ENCODE peak calls at places on chromosome 5, in six cellular contexts. One of them, this sample, is unnamed.

GRCh38 chr5:29370248-29370647 is 1823.2 kb upstream of the CDH6 start:
- DNase-seq in osteocyte: no peak
- DNase-seq in endothelial cell: no peak
- DNase-seq in gastrocnemius medialis: no peak
- DNase-seq in HFFc6: no peak
- DNase-seq in CD8-positive, alpha-beta T cell: no peak
- DNase-seq in this sample: no peak

GRCh38 chr5:87924451-87924850 is 344.2 kb downstream of the TMEM161B start:
- DNase-seq in osteocyte: no peak
- DNase-seq in endothelial cell: no peak
- DNase-seq in gastrocnemius medialis: no peak
- DNase-seq in HFFc6: no peak
- DNase-seq in CD8-positive, alpha-beta T cell: no peak
- DNase-seq in this sample: no peak

GRCh38 chr5:128475693-128476092 is 62.4 kb downstream of the FBN2 start:
- DNase-seq in osteocyte: no peak
- DNase-seq in endothelial cell: no peak
- DNase-seq in gastrocnemius medialis: no peak
- DNase-seq in HFFc6: no peak
- DNase-seq in CD8-positive, alpha-beta T cell: no peak
- DNase-seq in this sample: no peak

GRCh38 chr5:167057665-167058064 is 1233.8 kb upstream of the WWC1 start:
- DNase-seq in osteocyte: no peak
- DNase-seq in endothelial cell: no peak
- DNase-seq in gastrocnemius medialis: no peak
- DNase-seq in HFFc6: no peak
- DNase-seq in CD8-positive, alpha-beta T cell: no peak
- DNase-seq in this sample: no peak

GRCh38 chr5:39171647-39172046 is 47.7 kb downstream of the FYB1 start:
- DNase-seq in osteocyte: no peak
- DNase-seq in endothelial cell: no peak
- DNase-seq in gastrocnemius medialis: no peak
- DNase-seq in HFFc6: no peak
- DNase-seq in CD8-positive, alpha-beta T cell: no peak
- DNase-seq in this sample: no peak

GRCh38 chr5:171630047-171630669 is 155.5 kb upstream of the SMIM23 start:
- DNase-seq in osteocyte: peak
- DNase-seq in endothelial cell: peak
- DNase-seq in gastrocnemius medialis: no peak
- DNase-seq in HFFc6: no peak
- DNase-seq in CD8-positive, alpha-beta T cell: no peak
- DNase-seq in this sample: peak

GRCh38 chr5:56543431-56544385 is 271.6 kb upstream of the MAP3K1 start:
- DNase-seq in osteocyte: no peak
- DNase-seq in endothelial cell: no peak
- DNase-seq in gastrocnemius medialis: no peak
- DNase-seq in HFFc6: no peak
- DNase-seq in CD8-positive, alpha-beta T cell: no peak
- DNase-seq in this sample: no peak

GRCh38 chr5:20212701-20213100 is 224.7 kb upstream of the CDH18 start:
- DNase-seq in osteocyte: no peak
- DNase-seq in endothelial cell: no peak
- DNase-seq in gastrocnemius medialis: no peak
- DNase-seq in HFFc6: no peak
- DNase-seq in CD8-positive, alpha-beta T cell: no peak
- DNase-seq in this sample: no peak

GRCh38 chr5:143687604-143688003 is 124.4 kb upstream of the HMHB1 start:
- DNase-seq in osteocyte: no peak
- DNase-seq in endothelial cell: no peak
- DNase-seq in gastrocnemius medialis: no peak
- DNase-seq in HFFc6: no peak
- DNase-seq in CD8-positive, alpha-beta T cell: no peak
- DNase-seq in this sample: no peak

GRCh38 chr5:109516385-109516784 is 106.6 kb upstream of the PJA2 start:
- DNase-seq in osteocyte: no peak
- DNase-seq in endothelial cell: no peak
- DNase-seq in gastrocnemius medialis: no peak
- DNase-seq in HFFc6: peak
- DNase-seq in CD8-positive, alpha-beta T cell: no peak
- DNase-seq in this sample: no peak

GRCh38 chr5:39700523-39700922 is 275.7 kb upstream of the DAB2 start:
- DNase-seq in osteocyte: no peak
- DNase-seq in endothelial cell: no peak
- DNase-seq in gastrocnemius medialis: no peak
- DNase-seq in HFFc6: no peak
- DNase-seq in CD8-positive, alpha-beta T cell: no peak
- DNase-seq in this sample: no peak

GRCh38 chr5:25744908-25745307 is 1100.1 kb upstream of the CDH10 start:
- DNase-seq in osteocyte: no peak
- DNase-seq in endothelial cell: no peak
- DNase-seq in gastrocnemius medialis: no peak
- DNase-seq in HFFc6: no peak
- DNase-seq in CD8-positive, alpha-beta T cell: no peak
- DNase-seq in this sample: no peak

GRCh38 chr5:68074048-68074632 is 141.4 kb upstream of the PIK3R1 start:
- DNase-seq in osteocyte: no peak
- DNase-seq in endothelial cell: no peak
- DNase-seq in gastrocnemius medialis: no peak
- DNase-seq in HFFc6: no peak
- DNase-seq in CD8-positive, alpha-beta T cell: no peak
- DNase-seq in this sample: no peak

GRCh38 chr5:100746730-100747129 is 156.4 kb downstream of the ST8SIA4 start:
- DNase-seq in osteocyte: no peak
- DNase-seq in endothelial cell: no peak
- DNase-seq in gastrocnemius medialis: no peak
- DNase-seq in HFFc6: no peak
- DNase-seq in CD8-positive, alpha-beta T cell: no peak
- DNase-seq in this sample: no peak

GRCh38 chr5:138543730-138544104 is 681 bp upstream of the ETF1 start:
- DNase-seq in osteocyte: no peak
- DNase-seq in endothelial cell: no peak
- DNase-seq in gastrocnemius medialis: no peak
- DNase-seq in HFFc6: no peak
- DNase-seq in CD8-positive, alpha-beta T cell: no peak
- DNase-seq in this sample: peak

GRCh38 chr5:35904443-35905132 is 33.8 kb downstream of the CAPSL start:
- DNase-seq in osteocyte: no peak
- DNase-seq in endothelial cell: no peak
- DNase-seq in gastrocnemius medialis: no peak
- DNase-seq in HFFc6: no peak
- DNase-seq in CD8-positive, alpha-beta T cell: no peak
- DNase-seq in this sample: no peak

GRCh38 chr5:94310870-94311269 is 307.5 kb downstream of the KIAA0825 start:
- DNase-seq in osteocyte: no peak
- DNase-seq in endothelial cell: no peak
- DNase-seq in gastrocnemius medialis: no peak
- DNase-seq in HFFc6: no peak
- DNase-seq in CD8-positive, alpha-beta T cell: no peak
- DNase-seq in this sample: no peak

GRCh38 chr5:125976421-125977060 is 446.7 kb upstream of the GRAMD2B start:
- DNase-seq in osteocyte: no peak
- DNase-seq in endothelial cell: no peak
- DNase-seq in gastrocnemius medialis: no peak
- DNase-seq in HFFc6: no peak
- DNase-seq in CD8-positive, alpha-beta T cell: no peak
- DNase-seq in this sample: no peak

GRCh38 chr5:120293796-120294195 is 170.3 kb upstream of the PRR16 start:
- DNase-seq in osteocyte: no peak
- DNase-seq in endothelial cell: no peak
- DNase-seq in gastrocnemius medialis: no peak
- DNase-seq in HFFc6: peak
- DNase-seq in CD8-positive, alpha-beta T cell: no peak
- DNase-seq in this sample: no peak

GRCh38 chr5:73786043-73786831 is 160.2 kb downstream of the ARHGEF28 start:
- DNase-seq in osteocyte: no peak
- DNase-seq in endothelial cell: no peak
- DNase-seq in gastrocnemius medialis: no peak
- DNase-seq in HFFc6: no peak
- DNase-seq in CD8-positive, alpha-beta T cell: no peak
- DNase-seq in this sample: no peak

GRCh38 chr5:111432828-111433536 is 79.4 kb downstream of the STARD4 start:
- DNase-seq in osteocyte: no peak
- DNase-seq in endothelial cell: no peak
- DNase-seq in gastrocnemius medialis: no peak
- DNase-seq in HFFc6: peak
- DNase-seq in CD8-positive, alpha-beta T cell: no peak
- DNase-seq in this sample: no peak

GRCh38 chr5:111425205-111425604 is 87.1 kb downstream of the STARD4 start:
- DNase-seq in osteocyte: no peak
- DNase-seq in endothelial cell: no peak
- DNase-seq in gastrocnemius medialis: no peak
- DNase-seq in HFFc6: no peak
- DNase-seq in CD8-positive, alpha-beta T cell: no peak
- DNase-seq in this sample: no peak

GRCh38 chr5:111422245-111422644 is 90.1 kb downstream of the STARD4 start:
- DNase-seq in osteocyte: no peak
- DNase-seq in endothelial cell: no peak
- DNase-seq in gastrocnemius medialis: no peak
- DNase-seq in HFFc6: no peak
- DNase-seq in CD8-positive, alpha-beta T cell: no peak
- DNase-seq in this sample: no peak

GRCh38 chr5:111422747-111423455 is 89.4 kb downstream of the STARD4 start:
- DNase-seq in osteocyte: no peak
- DNase-seq in endothelial cell: no peak
- DNase-seq in gastrocnemius medialis: no peak
- DNase-seq in HFFc6: no peak
- DNase-seq in CD8-positive, alpha-beta T cell: no peak
- DNase-seq in this sample: no peak

DNA sequence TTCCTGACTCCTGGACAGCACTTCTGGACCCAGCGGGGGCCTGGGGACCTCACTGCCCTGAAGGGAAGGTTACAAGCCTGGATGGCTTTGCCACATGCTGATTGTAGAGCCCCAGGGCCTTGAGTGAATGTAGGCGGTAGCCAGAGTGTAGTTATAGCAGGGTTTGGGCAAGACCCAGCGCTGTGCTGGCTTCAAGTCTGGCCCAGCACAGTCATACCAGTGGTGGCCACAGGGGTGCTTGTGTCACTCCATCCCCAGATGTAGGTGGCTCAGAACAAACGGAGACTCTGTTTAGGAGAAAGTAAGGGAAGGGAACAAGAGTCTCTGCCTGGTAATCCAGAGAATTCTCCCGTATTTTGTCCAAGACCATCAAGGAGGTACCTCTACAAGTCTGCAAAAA is 84.6 kb downstream of the STARD4 start:
- DNase-seq in osteocyte: no peak
- DNase-seq in endothelial cell: no peak
- DNase-seq in gastrocnemius medialis: no peak
- DNase-seq in HFFc6: no peak
- DNase-seq in CD8-positive, alpha-beta T cell: no peak
- DNase-seq in this sample: no peak
- TF ChIP-seq CTCF in osteocyte: no peak
- TF ChIP-seq CTCF in endothelial cell: no peak
- TF ChIP-seq CTCF in gastrocnemius medialis: no peak
- TF ChIP-seq CTCF in HFFc6: no peak
- TF ChIP-seq CTCF in CD8-positive, alpha-beta T cell: no peak
- TF ChIP-seq CTCF in this sample: no peak

GRCh38 chr5:15694694-15695093 is 194.7 kb downstream of the FBXL7 start:
- DNase-seq in osteocyte: no peak
- DNase-seq in endothelial cell: no peak
- DNase-seq in gastrocnemius medialis: no peak
- DNase-seq in HFFc6: peak
- DNase-seq in CD8-positive, alpha-beta T cell: no peak
- DNase-seq in this sample: no peak

GRCh38 chr5:15693036-15693728 is 193.2 kb downstream of the FBXL7 start:
- DNase-seq in osteocyte: no peak
- DNase-seq in endothelial cell: no peak
- DNase-seq in gastrocnemius medialis: no peak
- DNase-seq in HFFc6: no peak
- DNase-seq in CD8-positive, alpha-beta T cell: no peak
- DNase-seq in this sample: no peak

GRCh38 chr5:15691536-15691935 is 191.6 kb downstream of the FBXL7 start:
- DNase-seq in osteocyte: no peak
- DNase-seq in endothelial cell: no peak
- DNase-seq in gastrocnemius medialis: no peak
- DNase-seq in HFFc6: no peak
- DNase-seq in CD8-positive, alpha-beta T cell: no peak
- DNase-seq in this sample: no peak

GRCh38 chr5:15695171-15695676 is 195.2 kb downstream of the FBXL7 start:
- DNase-seq in osteocyte: no peak
- DNase-seq in endothelial cell: no peak
- DNase-seq in gastrocnemius medialis: no peak
- DNase-seq in HFFc6: peak
- DNase-seq in CD8-positive, alpha-beta T cell: no peak
- DNase-seq in this sample: no peak

DNA sequence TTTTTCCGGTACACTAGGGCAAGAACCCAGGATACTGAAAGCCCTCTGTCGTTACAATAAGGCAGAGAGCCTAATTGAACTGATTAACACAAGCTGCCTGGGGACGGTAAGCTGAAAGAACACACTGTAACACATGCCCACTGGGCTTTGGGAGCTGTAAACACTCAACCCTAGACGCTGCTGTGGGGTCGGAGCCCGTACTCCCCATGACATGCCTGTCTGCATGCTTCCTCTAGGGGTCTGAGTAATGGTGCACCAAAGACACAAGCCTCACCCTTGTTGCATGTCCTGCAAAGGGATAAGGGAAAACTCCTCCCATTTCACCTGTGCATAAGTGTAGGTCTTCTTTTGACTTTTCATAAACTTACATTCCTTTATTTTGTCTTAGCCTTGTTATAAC is 194.0 kb downstream of the FBXL7 start:
- DNase-seq in osteocyte: no peak
- DNase-seq in endothelial cell: no peak
- DNase-seq in gastrocnemius medialis: no peak
- DNase-seq in HFFc6: no peak
- DNase-seq in CD8-positive, alpha-beta T cell: no peak
- DNase-seq in this sample: no peak
- TF ChIP-seq CTCF in osteocyte: no peak
- TF ChIP-seq CTCF in endothelial cell: no peak
- TF ChIP-seq CTCF in gastrocnemius medialis: no peak
- TF ChIP-seq CTCF in HFFc6: peak
- TF ChIP-seq CTCF in CD8-positive, alpha-beta T cell: no peak
- TF ChIP-seq CTCF in this sample: no peak

DNA sequence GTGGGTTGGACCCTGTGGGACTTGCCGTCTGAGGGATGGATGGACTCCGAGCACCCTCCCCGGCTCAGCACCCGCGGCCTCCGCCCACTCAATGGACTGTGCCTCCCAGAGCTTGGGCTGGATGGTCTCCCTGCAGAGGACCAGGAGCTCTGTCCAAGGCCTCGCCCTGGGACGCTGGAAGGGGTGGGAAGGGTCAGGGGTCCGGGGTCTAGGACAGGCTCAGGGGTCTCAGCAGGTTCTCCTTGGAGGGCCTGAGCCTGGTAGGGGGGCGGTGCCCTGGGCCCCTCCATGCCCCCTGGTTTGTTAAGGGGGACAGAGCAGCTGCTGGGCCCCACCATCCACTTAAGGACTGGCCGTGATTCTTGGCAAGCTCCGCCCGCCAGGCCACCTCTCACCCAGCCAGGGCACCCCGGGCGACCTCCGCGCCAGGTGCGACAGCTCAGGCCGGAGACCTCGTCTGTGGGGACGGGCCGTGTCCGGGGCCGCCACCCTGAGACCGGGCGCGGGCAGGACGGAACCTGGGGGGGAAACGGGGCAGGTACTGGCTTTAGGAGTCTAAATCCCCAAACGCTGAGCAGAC is 29.2 kb downstream of the EXOC3 start:
- DNase-seq in osteocyte: no peak
- DNase-seq in endothelial cell: no peak
- DNase-seq in gastrocnemius medialis: no peak
- DNase-seq in HFFc6: no peak
- DNase-seq in CD8-positive, alpha-beta T cell: peak
- DNase-seq in this sample: no peak
- TF ChIP-seq CTCF in osteocyte: no peak
- TF ChIP-seq CTCF in endothelial cell: no peak
- TF ChIP-seq CTCF in gastrocnemius medialis: no peak
- TF ChIP-seq CTCF in HFFc6: no peak
- TF ChIP-seq CTCF in CD8-positive, alpha-beta T cell: no peak
- TF ChIP-seq CTCF in this sample: no peak

GRCh38 chr5:175207321-175208040 is 236.5 kb downstream of the DRD1 start:
- DNase-seq in osteocyte: no peak
- DNase-seq in endothelial cell: no peak
- DNase-seq in gastrocnemius medialis: no peak
- DNase-seq in HFFc6: no peak
- DNase-seq in CD8-positive, alpha-beta T cell: no peak
- DNase-seq in this sample: no peak
- TF ChIP-seq CTCF in osteocyte: no peak
- TF ChIP-seq CTCF in endothelial cell: no peak
- TF ChIP-seq CTCF in gastrocnemius medialis: no peak
- TF ChIP-seq CTCF in HFFc6: no peak
- TF ChIP-seq CTCF in CD8-positive, alpha-beta T cell: no peak
- TF ChIP-seq CTCF in this sample: no peak